ENCODE peak calls at places on chromosomes 13 and 19, in six cellular contexts. H, I, J, C, Q and R are unnamed samples.

GRCh38 chr13:100544866-100545683 is 43.5 kb downstream of the GGACT start:
- DNase-seq in C (no peak), J (no peak), I (no peak), Q (no peak), H (no peak), R (peak)

GRCh38 chr13:34372581-34372980 is 554.6 kb downstream of the RFC3 start:
- DNase-seq in Q (no peak), I (no peak), C (no peak), H (no peak), J (no peak), R (no peak)

GRCh38 chr13:80408270-80408669 is 67.3 kb upstream of the SPRY2 start:
- DNase-seq in H (no peak), J (no peak), C (no peak), Q (no peak), I (no peak), R (no peak)

GRCh38 chr13:41284512-41285288 is 21.3 kb upstream of the MTRF1 start:
- DNase-seq in J (no peak), C (no peak), H (no peak), Q (peak), I (no peak), R (no peak)

GRCh38 chr13:99657848-99658265 is 156.6 kb downstream of the TM9SF2 start:
- DNase-seq in C (peak), J (peak), H (peak), I (no peak), Q (no peak), R (peak)

GRCh38 chr19:4229179-4229931 is at the start of gene EBI3:
- DNase-seq in C (no peak), H (peak), Q (no peak), I (no peak), J (peak), R (no peak)

GRCh38 chr19:40035996-40036395 is 20.0 kb downstream of the ZNF780B start:
- DNase-seq in I (no peak), C (no peak), H (no peak), Q (no peak), J (no peak), R (no peak)

GRCh38 chr13:47503468-47503867 is 497.6 kb downstream of the SUCLA2 start:
- DNase-seq in J (no peak), I (no peak), C (no peak), H (no peak), Q (no peak), R (no peak)

GRCh38 chr19:49851456-49852259 is 699 bp downstream of the PTOV1 start:
- DNase-seq in J (peak), H (peak), I (no peak), Q (no peak), C (no peak), R (peak)

GRCh38 chr13:99803141-99803540 is 168.4 kb downstream of the ZIC5 start:
- DNase-seq in I (no peak), H (no peak), J (no peak), C (no peak), Q (no peak), R (no peak)

DNA sequence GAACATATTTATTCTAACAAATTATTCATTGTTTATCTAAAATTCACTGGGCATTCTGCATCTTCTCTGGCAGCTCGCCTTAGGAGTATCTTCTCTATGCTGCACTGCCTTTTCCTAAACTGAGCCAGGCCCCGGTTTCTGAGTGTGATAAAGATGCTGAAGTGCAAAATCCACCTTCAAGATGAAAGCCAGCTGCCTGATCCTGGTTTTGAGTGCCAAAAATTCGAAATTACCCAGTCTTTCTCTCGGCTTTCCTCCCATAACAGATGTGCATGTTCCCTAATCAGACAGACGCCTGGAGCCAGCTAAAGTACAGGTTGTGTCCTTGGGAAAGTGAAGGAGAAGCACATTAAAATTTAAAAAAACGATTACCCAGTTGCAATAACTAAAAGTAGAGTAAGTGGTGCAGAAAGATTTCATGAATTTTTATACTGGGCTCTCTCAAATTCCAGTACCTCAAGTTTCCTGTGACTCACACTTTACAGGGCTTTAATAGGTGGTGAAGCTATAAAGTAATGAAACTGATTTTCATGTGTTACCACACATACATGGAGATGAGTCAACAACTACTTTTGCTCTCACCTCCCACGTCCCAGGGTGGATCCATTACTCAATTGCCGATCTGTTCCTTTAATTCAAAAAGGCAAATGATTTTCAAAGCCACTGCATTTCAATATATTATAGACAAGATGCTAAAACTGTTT is 65.0 kb upstream of the GTF2F2 start:
- DNase-seq in I (no peak), H (peak), Q (peak), C (peak), J (no peak), R (no peak)
- H3K27ac ChIP-seq in I (no peak), H (no peak), Q (peak), C (no peak), J (peak), R (no peak)

GRCh38 chr13:32791545-32792172 is 205.4 kb downstream of the PDS5B start:
- DNase-seq in I (peak), C (no peak), Q (no peak), J (no peak), H (no peak), R (no peak)
- H3K27ac ChIP-seq in I (no peak), C (no peak), Q (no peak), J (no peak), H (no peak), R (no peak)

GRCh38 chr19:55930996-55931515 is 1.1 kb downstream of the NLRP13 start:
- DNase-seq in Q (no peak), J (no peak), I (no peak), C (no peak), H (no peak), R (no peak)

GRCh38 chr19:55923556-55923955 is 8.6 kb downstream of the NLRP13 start:
- DNase-seq in C (no peak), J (no peak), I (no peak), Q (no peak), H (no peak), R (no peak)

GRCh38 chr19:55931936-55932386 is at the start of gene NLRP13:
- DNase-seq in J (no peak), H (no peak), Q (no peak), I (no peak), C (no peak), R (no peak)

GRCh38 chr19:55927991-55928390 is 4.1 kb downstream of the NLRP13 start:
- DNase-seq in H (no peak), C (no peak), I (no peak), J (no peak), Q (no peak), R (no peak)
- H3K27ac ChIP-seq in H (no peak), C (no peak), I (no peak), J (no peak), Q (no peak), R (no peak)

GRCh38 chr13:44930907-44931676 is 58.2 kb downstream of the NUFIP1 start:
- DNase-seq in I (no peak), J (no peak), H (no peak), C (no peak), Q (no peak), R (no peak)

GRCh38 chr13:44930280-44930679 is 59.0 kb downstream of the NUFIP1 start:
- DNase-seq in Q (no peak), H (no peak), J (no peak), I (no peak), C (no peak), R (no peak)

GRCh38 chr13:44932850-44933251 is 56.4 kb downstream of the NUFIP1 start:
- DNase-seq in J (no peak), I (no peak), H (no peak), Q (peak), C (no peak), R (no peak)

GRCh38 chr13:44934724-44935123 is 54.5 kb downstream of the NUFIP1 start:
- DNase-seq in J (no peak), I (no peak), Q (peak), H (no peak), C (no peak), R (no peak)

DNA sequence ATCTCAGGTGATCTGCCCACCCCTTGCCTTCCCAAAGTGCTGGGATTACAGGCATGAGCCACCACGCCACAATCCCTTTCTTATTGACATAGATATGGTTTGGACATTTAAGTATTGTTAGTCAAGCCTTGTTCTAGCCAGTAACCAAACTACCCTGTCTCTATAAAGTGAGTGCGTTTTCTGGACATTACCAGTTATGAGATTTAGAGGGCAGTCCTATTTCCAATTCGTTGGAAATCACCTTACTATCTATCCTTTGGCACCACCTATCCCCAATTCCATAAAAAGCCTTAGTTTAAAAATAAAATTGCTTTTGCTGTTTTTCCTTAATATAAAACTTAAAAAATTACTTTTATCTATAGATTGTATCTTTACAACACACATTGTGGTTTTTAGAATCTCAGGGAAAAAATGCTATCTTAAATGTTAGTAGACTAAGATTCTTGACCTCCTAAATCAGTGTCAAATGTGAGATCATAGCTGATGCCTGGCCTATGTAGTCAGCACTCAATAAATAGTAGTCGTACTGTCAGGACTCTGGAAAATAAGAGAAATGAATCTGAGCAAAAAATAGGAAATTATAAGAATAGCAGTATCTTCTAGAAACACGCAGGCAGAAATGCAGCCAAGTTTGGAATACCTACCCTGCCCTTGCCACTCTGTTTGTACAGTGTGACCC is 57.0 kb downstream of the NUFIP1 start:
- DNase-seq in J (no peak), Q (no peak), I (no peak), H (no peak), C (no peak), R (no peak)
- H3K27ac ChIP-seq in J (peak), Q (no peak), I (no peak), H (no peak), C (no peak), R (peak)

GRCh38 chr19:2289714-2290435 is 7.9 kb upstream of the PEAK3 start:
- DNase-seq in J (peak), I (peak), H (no peak), C (no peak), Q (no peak), R (peak)
- H3K27ac ChIP-seq in J (peak), I (peak), H (no peak), C (no peak), Q (no peak), R (peak)

DNA sequence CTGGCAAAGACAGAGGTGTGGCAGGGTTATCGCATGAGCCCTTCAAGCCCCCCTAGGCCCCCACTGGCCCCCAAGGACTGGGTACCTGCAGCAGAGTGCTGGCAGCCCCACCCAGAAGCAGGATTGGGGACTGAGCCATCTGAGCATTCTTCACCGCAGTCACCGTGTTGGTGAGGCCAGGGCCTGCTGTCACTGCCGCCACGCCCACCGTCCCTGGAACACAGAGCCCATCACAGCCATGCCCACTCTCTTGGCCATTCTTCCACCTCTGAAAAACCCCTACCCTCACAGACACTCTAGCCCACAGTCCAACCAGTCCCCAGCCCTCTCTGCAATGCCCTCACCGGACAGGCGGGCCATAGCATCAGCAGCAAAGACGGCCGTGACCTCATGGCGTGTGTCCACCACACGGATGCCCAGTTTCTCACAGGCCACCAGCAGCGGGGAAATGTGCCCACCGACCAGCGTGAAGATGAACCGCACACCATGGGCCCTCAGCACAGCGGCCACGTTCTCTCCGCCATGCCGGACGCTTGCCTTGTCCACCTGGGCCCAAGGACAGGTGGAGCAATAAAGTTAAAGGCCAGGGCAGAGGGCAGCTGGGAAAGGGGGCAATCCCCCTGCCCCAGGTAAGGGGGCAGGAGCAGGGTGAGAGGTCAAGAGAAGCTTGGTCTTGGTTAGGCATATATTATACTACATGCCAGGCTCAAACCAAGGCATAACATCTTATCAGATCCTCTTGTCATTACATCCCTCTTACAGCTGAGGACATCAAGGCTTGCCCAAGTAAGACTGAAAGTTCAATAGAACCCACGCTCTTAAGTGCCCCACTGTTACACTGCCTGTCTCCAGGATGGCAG is 16.1 kb downstream of the SYDE1 start:
- DNase-seq in I (no peak), J (no peak), H (no peak), Q (no peak), C (no peak), R (no peak)
- H3K27ac ChIP-seq in I (no peak), J (peak), H (peak), Q (peak), C (peak), R (no peak)

DNA sequence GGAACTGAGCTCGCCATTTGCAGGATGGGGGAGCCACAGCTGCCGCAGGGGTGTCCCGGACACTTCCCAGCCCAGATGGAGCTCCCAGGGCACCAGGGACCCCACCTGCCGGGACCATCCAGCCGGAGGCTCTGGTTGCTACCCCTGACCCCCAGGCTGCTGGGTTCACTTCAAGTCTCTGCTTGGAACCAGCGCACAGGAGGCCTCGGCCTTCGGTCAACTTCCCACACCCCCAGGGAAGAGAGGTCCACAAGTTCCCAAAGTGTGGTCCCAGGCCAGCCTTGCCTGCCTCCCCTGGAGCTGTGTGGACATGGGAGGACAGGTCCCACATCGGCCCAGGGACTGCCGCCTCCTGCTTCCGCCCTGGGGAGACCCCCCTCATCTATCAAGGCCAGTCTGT is 117.0 kb downstream of the TEX29 start:
- DNase-seq in C (no peak), J (no peak), I (no peak), Q (no peak), H (no peak), R (no peak)
- H3K27ac ChIP-seq in C (no peak), J (no peak), I (no peak), Q (no peak), H (no peak), R (no peak)

DNA sequence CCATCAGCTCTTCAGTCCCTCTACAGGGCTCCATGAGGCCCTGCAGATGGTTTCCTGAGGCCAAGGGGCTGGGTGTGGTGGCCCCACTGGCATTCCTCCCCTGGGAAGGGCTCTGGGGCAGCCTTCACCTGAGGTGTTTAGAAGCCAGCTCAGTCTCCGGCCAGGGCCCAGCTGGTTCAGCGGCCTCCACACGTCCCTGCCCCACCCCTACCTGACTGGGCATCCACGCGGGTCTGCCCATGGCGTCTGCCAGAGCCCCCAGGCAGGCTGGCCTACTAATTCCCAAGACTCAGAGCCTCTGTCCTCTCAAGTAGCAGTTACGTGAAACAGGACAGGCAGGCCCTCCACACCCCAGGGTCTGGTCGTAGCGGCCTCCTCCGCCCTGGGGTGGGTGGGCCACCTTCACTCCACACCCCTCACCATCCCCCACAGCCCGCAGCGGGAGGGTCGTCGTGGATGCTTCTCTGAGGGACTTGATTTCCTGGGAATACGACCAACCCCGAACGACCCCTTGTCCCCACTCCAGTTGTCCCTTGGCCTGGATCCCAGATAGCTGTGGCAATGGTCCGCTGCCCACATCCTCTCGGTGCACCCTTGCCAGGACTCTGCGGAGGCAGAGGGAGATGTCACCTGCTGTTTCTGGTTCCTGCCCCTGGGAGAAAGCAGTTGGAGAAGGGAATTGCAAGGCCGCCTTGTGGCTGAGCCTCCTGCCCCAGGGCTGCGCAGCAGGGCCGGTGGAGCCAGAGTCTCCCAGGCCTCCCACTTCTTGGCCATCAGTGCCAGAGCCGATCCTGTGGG is 24.3 kb downstream of the CAPN12 start:
- DNase-seq in I (no peak), H (no peak), J (no peak), Q (no peak), C (no peak), R (no peak)
- H3K27ac ChIP-seq in I (no peak), H (peak), J (peak), Q (peak), C (peak), R (peak)

GRCh38 chr19:1828279-1829238 is 16.5 kb upstream of the ATP8B3 start:
- DNase-seq in H (no peak), J (no peak), Q (no peak), C (no peak), I (no peak), R (no peak)

GRCh38 chr19:1832046-1832663 is 16.1 kb downstream of the REXO1 start:
- DNase-seq in C (no peak), I (no peak), Q (no peak), J (no peak), H (no peak), R (no peak)

GRCh38 chr19:1830568-1830967 is 17.7 kb downstream of the REXO1 start:
- DNase-seq in H (no peak), Q (no peak), I (no peak), C (no peak), J (no peak), R (no peak)

GRCh38 chr19:1829958-1830357 is 17.9 kb upstream of the ATP8B3 start:
- DNase-seq in J (no peak), Q (no peak), C (no peak), I (no peak), H (no peak), R (no peak)

DNA sequence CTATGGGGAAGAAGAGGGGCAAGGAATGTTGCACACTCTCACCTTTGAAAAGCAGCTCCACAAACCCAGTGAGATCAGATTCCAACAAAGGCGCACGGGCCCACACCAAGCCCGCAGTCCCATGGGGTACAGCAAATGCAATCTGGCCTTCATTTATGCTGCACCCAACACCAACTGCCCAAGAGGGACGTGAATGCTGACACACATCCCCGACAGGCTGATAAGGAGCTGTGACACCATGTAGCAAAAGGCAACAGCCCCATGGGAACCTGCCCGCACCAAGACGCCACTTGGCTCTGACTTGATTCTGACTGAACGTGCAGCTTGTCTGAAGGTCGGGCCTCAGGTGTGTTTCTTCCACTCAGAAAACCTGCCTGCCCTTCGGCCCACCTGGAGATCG is 17.3 kb downstream of the REXO1 start:
- DNase-seq in C (no peak), J (no peak), I (no peak), Q (no peak), H (no peak), R (no peak)
- H3K27ac ChIP-seq in C (no peak), J (no peak), I (no peak), Q (peak), H (no peak), R (no peak)

GRCh38 chr19:56403261-56403660 is 871 bp upstream of the ZNF583 start:
- DNase-seq in H (no peak), J (no peak), Q (no peak), I (no peak), C (no peak), R (no peak)
- H3K27ac ChIP-seq in H (peak), J (peak), Q (peak), I (peak), C (peak), R (peak)